ENCODE peak calls at places on chromosome 4, in four cellular contexts. T is GM12865, R is foreskin keratinocyte, M is HFFc6. X is an unnamed sample.

GRCh38 chr4:169314906-169315305 is 44.1 kb upstream of the SH3RF1 start:
- DNase-seq in T (no peak), R (peak), M (peak), X (no peak)

GRCh38 chr4:1795304-1796195 is 2.5 kb downstream of the FGFR3 start:
- DNase-seq in T (no peak), R (no peak), M (no peak), X (no peak)

GRCh38 chr4:168811207-168811606 is 198.8 kb downstream of the CBR4 start:
- DNase-seq in T (no peak), R (peak), M (no peak), X (no peak)

GRCh38 chr4:95546866-95547707 is 1.7 kb downstream of the UNC5C start:
- DNase-seq in T (no peak), R (no peak), M (no peak), X (no peak)

GRCh38 chr4:112817933-112818921 is 181.3 kb downstream of the LARP7 start:
- DNase-seq in T (peak), R (peak), M (peak), X (peak)

GRCh38 chr4:70589785-70590184 is 2.3 kb upstream of the AMBN start:
- DNase-seq in T (peak), R (no peak), M (no peak), X (peak)

GRCh38 chr4:55549888-55550287 is 3.2 kb upstream of the CLOCK start:
- DNase-seq in T (no peak), R (peak), M (peak), X (no peak)

GRCh38 chr4:101282076-101282844 is 65.1 kb downstream of the PPP3CA start:
- DNase-seq in T (no peak), R (no peak), M (no peak), X (no peak)

GRCh38 chr4:1490011-1490905 is 84.0 kb upstream of the NKX1-1 start:
- DNase-seq in T (no peak), R (no peak), M (no peak), X (no peak)

GRCh38 chr4:68693325-68694075 is 23.0 kb upstream of the UGT2B15 start:
- DNase-seq in T (no peak), R (no peak), M (no peak), X (no peak)

GRCh38 chr4:185945906-185946305 is 123.0 kb upstream of the TLR3 start:
- DNase-seq in T (peak), R (no peak), M (no peak), X (no peak)

GRCh38 chr4:108890491-108890890 is 127.6 kb upstream of the ETNPPL start:
- DNase-seq in T (no peak), R (no peak), M (no peak), X (no peak)

GRCh38 chr4:82320351-82320750 is 53.4 kb downstream of the HNRNPD start:
- DNase-seq in T (no peak), R (peak), M (no peak), X (no peak)
- TF ChIP-seq CTCF in T (no peak), R (no peak), M (no peak), X (no peak)

GRCh38 chr4:8032381-8032780 is 92.7 kb upstream of the AFAP1 start:
- DNase-seq in T (no peak), R (no peak), M (no peak), X (no peak)
- TF ChIP-seq CTCF in T (no peak), R (no peak), M (no peak), X (no peak)

GRCh38 chr4:5757091-5757490 is 46.1 kb downstream of the EVC start:
- DNase-seq in T (no peak), R (no peak), M (no peak), X (no peak)
- TF ChIP-seq CTCF in T (no peak), R (no peak), M (peak), X (no peak)

GRCh38 chr4:136183513-136183912 is 1348.8 kb downstream of the PCDH18 start:
- DNase-seq in T (no peak), R (no peak), M (no peak), X (no peak)
- TF ChIP-seq CTCF in T (no peak), R (no peak), M (no peak), X (no peak)

DNA sequence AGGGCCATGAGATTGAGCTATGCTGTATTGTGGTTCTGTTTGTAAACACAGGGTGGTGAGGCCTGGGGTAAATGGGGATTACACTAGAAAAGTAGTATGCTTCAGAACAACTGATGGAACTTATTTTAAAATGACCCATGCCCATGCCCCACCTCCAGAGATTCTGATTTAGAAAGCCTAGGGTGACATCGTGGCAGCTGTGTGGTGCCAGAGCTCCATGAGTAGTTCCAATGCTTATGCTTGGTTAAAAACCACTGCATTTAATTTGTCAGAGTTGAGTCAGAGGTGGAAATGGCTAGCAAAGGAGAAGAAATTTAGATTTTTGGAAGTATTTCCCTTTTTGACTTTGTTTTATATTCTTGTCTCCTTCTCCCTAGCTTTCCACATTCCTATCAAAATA is 63.4 kb upstream of the PDE5A start:
- DNase-seq in T (no peak), R (no peak), M (peak), X (no peak)
- TF ChIP-seq CTCF in T (no peak), R (no peak), M (peak), X (no peak)

DNA sequence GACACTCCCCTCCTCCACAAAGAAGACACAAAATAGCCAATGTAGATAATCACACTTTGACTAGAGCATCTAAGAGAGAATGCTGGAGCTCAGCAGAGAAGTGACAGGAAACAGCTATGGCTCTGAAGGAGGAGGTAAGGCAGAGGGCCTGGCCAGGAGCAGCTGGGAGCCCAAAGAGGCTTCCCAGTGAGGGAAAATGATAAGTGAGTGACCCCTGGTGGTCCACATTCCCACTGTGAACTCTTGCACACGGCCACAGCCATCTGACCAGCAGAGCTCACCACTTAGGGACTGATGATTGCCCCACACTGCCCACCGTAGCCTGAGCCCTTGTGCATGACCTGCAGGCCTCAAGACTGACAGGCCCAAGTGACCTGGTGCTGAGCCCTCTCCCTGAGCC is 162.7 kb upstream of the GALNTL6 start:
- DNase-seq in T (peak), R (no peak), M (no peak), X (peak)
- TF ChIP-seq CTCF in T (peak), R (no peak), M (no peak), X (peak)

DNA sequence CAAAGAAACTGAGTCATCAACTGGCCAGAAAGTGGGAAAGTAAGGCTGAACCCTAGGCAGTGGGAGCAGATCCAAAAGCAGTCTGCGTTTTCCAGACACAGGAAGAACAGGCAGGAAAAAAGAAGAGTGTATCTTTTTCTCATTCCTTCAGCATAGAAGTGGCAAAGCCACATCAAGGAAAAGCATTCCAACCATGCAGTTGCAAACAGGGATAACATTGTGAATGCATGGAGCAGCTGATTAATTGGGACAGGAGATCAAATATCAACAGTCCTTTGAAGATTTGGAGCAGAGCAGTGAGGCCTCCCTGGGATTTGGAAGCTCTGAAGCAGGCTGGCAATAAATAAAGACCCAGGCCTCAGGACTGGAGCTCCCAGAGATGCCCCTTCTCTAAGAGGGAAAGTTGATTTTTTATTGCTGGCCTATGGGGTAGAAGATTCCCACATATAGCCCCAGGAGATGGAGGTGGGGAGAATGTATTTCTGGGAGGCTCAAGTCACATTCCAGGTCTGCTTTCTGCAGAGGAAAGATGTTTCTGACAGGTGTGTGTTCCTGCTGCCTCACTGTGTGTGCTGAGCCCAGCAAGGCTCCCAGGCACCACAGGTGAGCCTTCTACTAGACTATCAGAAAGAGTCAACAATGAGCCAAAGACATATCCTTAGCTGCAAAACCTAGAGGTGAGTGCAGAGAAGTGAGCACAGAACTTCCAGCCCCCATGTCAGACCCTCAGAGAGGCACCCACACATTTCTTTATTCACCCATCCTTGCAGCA is 222.5 kb downstream of the RAB28 start:
- DNase-seq in T (no peak), R (no peak), M (no peak), X (no peak)
- TF ChIP-seq CTCF in T (no peak), R (no peak), M (no peak), X (no peak)

X was measured in GM20000.